ENCODE peak calls at places on chromosomes 2 and 18, in nine cellular contexts. One of them, this sample, is unnamed.

GRCh38 chr2:1496394-1496821 is 83.1 kb downstream of the TPO start:
- DNase-seq in Panc1: no peak
- DNase-seq in K562: no peak
- DNase-seq in transverse colon: no peak
- DNase-seq in spleen: peak; percentile 59
- DNase-seq in breast epithelium: no peak
- DNase-seq in vagina: no peak
- DNase-seq in endothelial cell of umbilical vein: no peak
- DNase-seq in HepG2: no peak
- DNase-seq in this sample: no peak

GRCh38 chr2:106147159-106147558 is 46.9 kb downstream of the UXS1 start:
- DNase-seq in Panc1: no peak
- DNase-seq in K562: no peak
- DNase-seq in transverse colon: no peak
- DNase-seq in spleen: no peak
- DNase-seq in breast epithelium: no peak
- DNase-seq in vagina: no peak
- DNase-seq in endothelial cell of umbilical vein: peak; percentile 51
- DNase-seq in HepG2: peak; percentile 44
- DNase-seq in this sample: no peak

GRCh38 chr18:59730896-59731295 is 33.7 kb upstream of the CCBE1 start:
- DNase-seq in Panc1: no peak
- DNase-seq in K562: no peak
- DNase-seq in transverse colon: no peak
- DNase-seq in spleen: no peak
- DNase-seq in breast epithelium: no peak
- DNase-seq in vagina: no peak
- DNase-seq in endothelial cell of umbilical vein: no peak
- DNase-seq in HepG2: no peak
- DNase-seq in this sample: no peak

GRCh38 chr2:20584045-20584636 is 66.8 kb downstream of the HS1BP3 start:
- DNase-seq in Panc1: no peak
- DNase-seq in K562: peak; percentile 48
- DNase-seq in transverse colon: no peak
- DNase-seq in spleen: peak; percentile 61
- DNase-seq in breast epithelium: no peak
- DNase-seq in vagina: no peak
- DNase-seq in endothelial cell of umbilical vein: no peak
- DNase-seq in HepG2: no peak
- DNase-seq in this sample: no peak

GRCh38 chr2:207095963-207096362 is 69.8 kb downstream of the KLF7 start:
- DNase-seq in Panc1: no peak
- DNase-seq in K562: no peak
- DNase-seq in transverse colon: no peak
- DNase-seq in spleen: no peak
- DNase-seq in breast epithelium: no peak
- DNase-seq in vagina: no peak
- DNase-seq in endothelial cell of umbilical vein: no peak
- DNase-seq in HepG2: no peak
- DNase-seq in this sample: no peak

GRCh38 chr2:11933854-11934253 is 187.4 kb downstream of the LPIN1 start:
- DNase-seq in Panc1: no peak
- DNase-seq in K562: no peak
- DNase-seq in transverse colon: no peak
- DNase-seq in spleen: no peak
- DNase-seq in breast epithelium: no peak
- DNase-seq in vagina: peak; percentile 5
- DNase-seq in endothelial cell of umbilical vein: no peak
- DNase-seq in HepG2: no peak
- DNase-seq in this sample: no peak

GRCh38 chr2:219278655-219279150 is 463 bp upstream of the DNAJB2 start:
- DNase-seq in Panc1: no peak
- DNase-seq in K562: no peak
- DNase-seq in transverse colon: no peak
- DNase-seq in spleen: no peak
- DNase-seq in breast epithelium: no peak
- DNase-seq in vagina: no peak
- DNase-seq in endothelial cell of umbilical vein: no peak
- DNase-seq in HepG2: no peak
- DNase-seq in this sample: no peak

GRCh38 chr2:143175435-143175834 is 46.2 kb downstream of the ARHGAP15 start:
- DNase-seq in Panc1: no peak
- DNase-seq in K562: no peak
- DNase-seq in transverse colon: no peak
- DNase-seq in spleen: no peak
- DNase-seq in breast epithelium: no peak
- DNase-seq in vagina: no peak
- DNase-seq in endothelial cell of umbilical vein: no peak
- DNase-seq in HepG2: no peak
- DNase-seq in this sample: no peak

GRCh38 chr2:109386004-109386695 is 227.6 kb downstream of the SEPTIN10 start:
- DNase-seq in Panc1: no peak
- DNase-seq in K562: peak; percentile 3
- DNase-seq in transverse colon: no peak
- DNase-seq in spleen: peak; percentile 49
- DNase-seq in breast epithelium: no peak
- DNase-seq in vagina: no peak
- DNase-seq in endothelial cell of umbilical vein: no peak
- DNase-seq in HepG2: no peak
- DNase-seq in this sample: no peak

GRCh38 chr2:238287702-238288649 is at the start of gene PER2:
- DNase-seq in Panc1: no peak
- DNase-seq in K562: peak; percentile 51
- DNase-seq in transverse colon: peak; percentile 70
- DNase-seq in spleen: peak; percentile 94
- DNase-seq in breast epithelium: peak; percentile 90
- DNase-seq in vagina: no peak
- DNase-seq in endothelial cell of umbilical vein: peak; percentile 65
- DNase-seq in HepG2: peak; percentile 84
- DNase-seq in this sample: peak; percentile 63

GRCh38 chr2:37117566-37117965 is 33.2 kb downstream of the GPATCH11 start:
- DNase-seq in Panc1: no peak
- DNase-seq in K562: no peak
- DNase-seq in transverse colon: no peak
- DNase-seq in spleen: no peak
- DNase-seq in breast epithelium: no peak
- DNase-seq in vagina: no peak
- DNase-seq in endothelial cell of umbilical vein: no peak
- DNase-seq in HepG2: no peak
- DNase-seq in this sample: no peak

DNA sequence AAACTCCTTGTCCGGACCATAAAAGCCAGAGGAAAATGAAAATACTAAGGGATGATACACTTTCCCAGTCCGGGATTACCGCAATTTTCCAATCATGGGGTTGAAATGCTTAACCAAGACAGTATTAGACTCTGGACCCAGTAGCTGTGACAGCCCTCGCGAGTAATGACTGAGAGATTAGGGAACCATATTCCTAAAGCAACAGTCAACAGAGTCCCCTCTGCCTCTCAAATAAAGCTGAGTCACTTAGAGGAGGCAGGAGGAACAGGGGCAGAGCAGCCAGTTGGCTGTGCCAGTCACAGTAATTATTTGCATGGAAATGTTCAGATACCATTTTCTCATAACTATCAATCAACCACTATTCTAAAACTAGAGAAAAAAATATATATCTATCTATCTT is 34.9 kb downstream of the GPATCH11 start:
- DNase-seq in Panc1: no peak
- DNase-seq in K562: peak; percentile 4
- DNase-seq in transverse colon: no peak
- DNase-seq in spleen: no peak
- DNase-seq in breast epithelium: no peak
- DNase-seq in vagina: no peak
- DNase-seq in endothelial cell of umbilical vein: no peak
- DNase-seq in HepG2: peak; percentile 69
- DNase-seq in this sample: no peak
- H3K36me3 ChIP-seq in Panc1: no peaks in the 10 kb centered on the region
- H3K36me3 ChIP-seq in K562: peaks cover 20% of the 10 kb centered on the region
- H3K36me3 ChIP-seq in transverse colon: peaks cover 21% of the 10 kb centered on the region
- H3K36me3 ChIP-seq in spleen: peaks cover 97% of the 10 kb centered on the region
- H3K36me3 ChIP-seq in breast epithelium: no peaks in the 10 kb centered on the region
- H3K36me3 ChIP-seq in vagina: no peaks in the 10 kb centered on the region
- H3K36me3 ChIP-seq in endothelial cell of umbilical vein: no peaks in the 10 kb centered on the region
- H3K36me3 ChIP-seq in HepG2: peaks cover 50% of the 10 kb centered on the region
- H3K36me3 ChIP-seq in this sample: peaks cover 27% of the 10 kb centered on the region

GRCh38 chr2:199456383-199457146 is 1.2 kb downstream of the SATB2 start:
- DNase-seq in Panc1: no peak
- DNase-seq in K562: peak; percentile 46
- DNase-seq in transverse colon: no peak
- DNase-seq in spleen: no peak
- DNase-seq in breast epithelium: no peak
- DNase-seq in vagina: no peak
- DNase-seq in endothelial cell of umbilical vein: no peak
- DNase-seq in HepG2: no peak
- DNase-seq in this sample: no peak

GRCh38 chr2:199458806-199459285 is 1.1 kb upstream of the SATB2 start:
- DNase-seq in Panc1: no peak
- DNase-seq in K562: no peak
- DNase-seq in transverse colon: no peak
- DNase-seq in spleen: peak; percentile 86
- DNase-seq in breast epithelium: no peak
- DNase-seq in vagina: no peak
- DNase-seq in endothelial cell of umbilical vein: peak; percentile 56
- DNase-seq in HepG2: no peak
- DNase-seq in this sample: no peak

GRCh38 chr2:199455533-199456382 is 2.0 kb downstream of the SATB2 start:
- DNase-seq in Panc1: no peak
- DNase-seq in K562: peak; percentile 92
- DNase-seq in transverse colon: peak; percentile 82
- DNase-seq in spleen: peak; percentile 79
- DNase-seq in breast epithelium: no peak
- DNase-seq in vagina: no peak
- DNase-seq in endothelial cell of umbilical vein: no peak
- DNase-seq in HepG2: peak; percentile 80
- DNase-seq in this sample: peak; percentile 49

GRCh38 chr2:199458017-199458805 is 472 bp upstream of the SATB2 start:
- DNase-seq in Panc1: no peak
- DNase-seq in K562: peak; percentile 75
- DNase-seq in transverse colon: no peak
- DNase-seq in spleen: peak; percentile 84
- DNase-seq in breast epithelium: no peak
- DNase-seq in vagina: no peak
- DNase-seq in endothelial cell of umbilical vein: peak; percentile 15
- DNase-seq in HepG2: no peak
- DNase-seq in this sample: no peak

GRCh38 chr2:199457147-199458016 is at the start of gene SATB2:
- DNase-seq in Panc1: no peak
- DNase-seq in K562: peak; percentile 82
- DNase-seq in transverse colon: peak; percentile 62
- DNase-seq in spleen: peak; percentile 81
- DNase-seq in breast epithelium: no peak
- DNase-seq in vagina: no peak
- DNase-seq in endothelial cell of umbilical vein: peak; percentile 15
- DNase-seq in HepG2: no peak
- DNase-seq in this sample: no peak
- TF ChIP-seq POLR2AphosphoS5 in Panc1: no peak
- TF ChIP-seq POLR2AphosphoS5 in K562: peak; percentile 47
- TF ChIP-seq POLR2AphosphoS5 in transverse colon: peak; percentile 58
- TF ChIP-seq POLR2AphosphoS5 in spleen: no peak
- TF ChIP-seq POLR2AphosphoS5 in breast epithelium: no peak
- TF ChIP-seq POLR2AphosphoS5 in vagina: no peak
- TF ChIP-seq POLR2AphosphoS5 in endothelial cell of umbilical vein: no peak
- TF ChIP-seq POLR2AphosphoS5 in HepG2: no peak
- TF ChIP-seq POLR2AphosphoS5 in this sample: no peak

GRCh38 chr2:38648107-38648761 is 17.7 kb upstream of the GALM start:
- DNase-seq in Panc1: no peak
- DNase-seq in K562: no peak
- DNase-seq in transverse colon: no peak
- DNase-seq in spleen: no peak
- DNase-seq in breast epithelium: no peak
- DNase-seq in vagina: no peak
- DNase-seq in endothelial cell of umbilical vein: no peak
- DNase-seq in HepG2: peak; percentile 40
- DNase-seq in this sample: no peak
- H3K9me3 ChIP-seq in Panc1: no peaks in the 10 kb centered on the region
- H3K9me3 ChIP-seq in K562: peaks cover 5% of the 10 kb centered on the region
- H3K9me3 ChIP-seq in transverse colon: no peaks in the 10 kb centered on the region
- H3K9me3 ChIP-seq in spleen: peaks cover 2% of the 10 kb centered on the region
- H3K9me3 ChIP-seq in breast epithelium: peaks cover 3% of the 10 kb centered on the region
- H3K9me3 ChIP-seq in vagina: no peaks in the 10 kb centered on the region
- H3K9me3 ChIP-seq in endothelial cell of umbilical vein: no peaks in the 10 kb centered on the region
- H3K9me3 ChIP-seq in HepG2: no peaks in the 10 kb centered on the region
- H3K9me3 ChIP-seq in this sample: no peaks in the 10 kb centered on the region

GRCh38 chr18:23563377-23564043 is 22.8 kb downstream of the NPC1 start:
- DNase-seq in Panc1: no peak
- DNase-seq in K562: no peak
- DNase-seq in transverse colon: no peak
- DNase-seq in spleen: no peak
- DNase-seq in breast epithelium: no peak
- DNase-seq in vagina: no peak
- DNase-seq in endothelial cell of umbilical vein: no peak
- DNase-seq in HepG2: no peak
- DNase-seq in this sample: no peak

GRCh38 chr18:23568265-23568664 is 18.0 kb downstream of the NPC1 start:
- DNase-seq in Panc1: no peak
- DNase-seq in K562: no peak
- DNase-seq in transverse colon: no peak
- DNase-seq in spleen: no peak
- DNase-seq in breast epithelium: no peak
- DNase-seq in vagina: no peak
- DNase-seq in endothelial cell of umbilical vein: no peak
- DNase-seq in HepG2: no peak
- DNase-seq in this sample: no peak

GRCh38 chr18:23569299-23570063 is 16.8 kb downstream of the NPC1 start:
- DNase-seq in Panc1: no peak
- DNase-seq in K562: no peak
- DNase-seq in transverse colon: no peak
- DNase-seq in spleen: no peak
- DNase-seq in breast epithelium: no peak
- DNase-seq in vagina: no peak
- DNase-seq in endothelial cell of umbilical vein: no peak
- DNase-seq in HepG2: peak; percentile 82
- DNase-seq in this sample: no peak

GRCh38 chr18:23568739-23569138 is 17.6 kb downstream of the NPC1 start:
- DNase-seq in Panc1: no peak
- DNase-seq in K562: no peak
- DNase-seq in transverse colon: no peak
- DNase-seq in spleen: no peak
- DNase-seq in breast epithelium: no peak
- DNase-seq in vagina: no peak
- DNase-seq in endothelial cell of umbilical vein: no peak
- DNase-seq in HepG2: no peak
- DNase-seq in this sample: no peak

DNA sequence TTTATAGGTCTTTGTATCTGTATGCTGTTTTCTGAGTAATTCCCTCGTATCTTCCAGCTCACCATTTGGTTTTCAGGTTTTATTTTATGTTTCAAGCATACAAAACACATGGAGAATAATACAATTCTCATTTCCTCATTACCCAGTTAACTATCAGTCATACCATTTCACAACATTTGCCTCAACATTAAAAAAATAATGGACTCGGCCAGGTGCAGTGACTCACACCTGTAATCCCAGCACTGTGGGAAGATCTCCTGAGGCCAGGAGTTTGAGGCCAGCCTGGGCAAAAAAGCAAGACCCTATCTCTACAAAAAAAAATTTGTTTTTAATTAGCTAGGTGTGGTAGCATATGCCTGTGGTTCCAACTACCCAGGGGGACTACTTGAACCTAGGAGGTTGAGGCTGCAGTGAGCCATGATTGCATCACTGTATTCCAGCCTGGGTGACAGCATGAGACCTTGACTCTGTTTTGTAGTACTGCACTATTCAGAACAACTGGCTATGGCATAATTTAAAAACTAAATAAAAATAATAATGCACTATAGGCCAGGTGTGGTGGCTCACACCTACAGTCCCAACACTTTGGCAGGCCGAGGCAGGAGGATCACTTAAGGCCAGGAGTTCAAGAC is 20.3 kb downstream of the NPC1 start:
- DNase-seq in Panc1: no peak
- DNase-seq in K562: no peak
- DNase-seq in transverse colon: no peak
- DNase-seq in spleen: no peak
- DNase-seq in breast epithelium: no peak
- DNase-seq in vagina: no peak
- DNase-seq in endothelial cell of umbilical vein: no peak
- DNase-seq in HepG2: no peak
- DNase-seq in this sample: no peak
- H3K36me3 ChIP-seq in Panc1: peaks cover 21% of the 10 kb centered on the region
- H3K36me3 ChIP-seq in K562: peaks cover 82% of the 10 kb centered on the region
- H3K36me3 ChIP-seq in transverse colon: peaks cover 24% of the 10 kb centered on the region
- H3K36me3 ChIP-seq in spleen: peaks cover 100% of the 10 kb centered on the region
- H3K36me3 ChIP-seq in breast epithelium: no peaks in the 10 kb centered on the region
- H3K36me3 ChIP-seq in vagina: no peaks in the 10 kb centered on the region
- H3K36me3 ChIP-seq in endothelial cell of umbilical vein: peaks cover 13% of the 10 kb centered on the region
- H3K36me3 ChIP-seq in HepG2: peaks cover 73% of the 10 kb centered on the region
- H3K36me3 ChIP-seq in this sample: peaks cover 96% of the 10 kb centered on the region